ENCODE peak calls at places on chromosomes 2 and 18, in nine cellular contexts. X is cardiac muscle cell, P is tibial artery, N is right lobe of liver, Y is DND-41, B is dorsolateral prefrontal cortex, V is IMR-90, O is upper lobe of right lung, L is lung. G is an unnamed sample.

GRCh38 chr2:106812377-106812776 is 73.6 kb downstream of the ST6GAL2 start:
- DNase-seq in X (no peak), P (peak; percentile 70), N (no peak), Y (no peak), B (no peak), V (no peak), O (no peak), L (no peak), G (no peak)

GRCh38 chr2:132538331-132538855 is 121.8 kb downstream of the GPR39 start:
- DNase-seq in X (peak; percentile 62), P (no peak), N (no peak), Y (no peak), B (no peak), V (no peak), O (no peak), L (no peak), G (no peak)

GRCh38 chr2:119756837-119757236 is 2.9 kb upstream of the PTPN4 start:
- DNase-seq in X (no peak), P (peak; percentile 83), N (peak; percentile 90), Y (no peak), B (peak; percentile 69), V (peak; percentile 87), O (no peak), L (no peak), G (no peak)

GRCh38 chr2:60551241-60552095 is 2.0 kb downstream of the BCL11A start:
- DNase-seq in X (peak; percentile 54), P (no peak), N (peak; percentile 70), Y (peak; percentile 57), B (no peak), V (no peak), O (peak; percentile 77), L (no peak), G (no peak)

GRCh38 chr18:23356915-23357421 is 96.1 kb upstream of the RIOK3 start:
- DNase-seq in X (no peak), P (no peak), N (no peak), Y (no peak), B (no peak), V (peak; percentile 55), O (no peak), L (no peak), G (no peak)

GRCh38 chr18:76518543-76519155 is 23.6 kb upstream of the ZNF516 start:
- DNase-seq in X (peak; percentile 20), P (peak; percentile 71), N (peak; percentile 68), Y (no peak), B (no peak), V (peak; percentile 31), O (no peak), L (no peak), G (no peak)

GRCh38 chr2:136022747-136023146 is 37.3 kb upstream of the DARS1 start:
- DNase-seq in X (no peak), P (no peak), N (no peak), Y (peak; percentile 39), B (no peak), V (no peak), O (no peak), L (no peak), G (no peak)

GRCh38 chr2:127605691-127606277 is 40.2 kb upstream of the GPR17 start:
- DNase-seq in X (no peak), P (no peak), N (no peak), Y (no peak), B (no peak), V (no peak), O (peak; percentile 34), L (no peak), G (no peak)

GRCh38 chr2:9755638-9756037 is 87.6 kb upstream of the TAF1B start:
- DNase-seq in X (no peak), P (no peak), N (no peak), Y (no peak), B (no peak), V (no peak), O (no peak), L (no peak), G (no peak)

GRCh38 chr2:9757430-9758287 is 85.6 kb upstream of the TAF1B start:
- DNase-seq in X (peak; percentile 68), P (no peak), N (no peak), Y (no peak), B (peak; percentile 77), V (peak; percentile 27), O (peak; percentile 64), L (no peak), G (no peak)

GRCh38 chr2:9754532-9754887 is 88.8 kb upstream of the TAF1B start:
- DNase-seq in X (no peak), P (no peak), N (no peak), Y (no peak), B (no peak), V (no peak), O (no peak), L (no peak), G (no peak)

GRCh38 chr2:9758741-9759140 is 84.5 kb upstream of the TAF1B start:
- DNase-seq in X (peak; percentile 41), P (no peak), N (no peak), Y (no peak), B (no peak), V (no peak), O (no peak), L (no peak), G (no peak)

DNA sequence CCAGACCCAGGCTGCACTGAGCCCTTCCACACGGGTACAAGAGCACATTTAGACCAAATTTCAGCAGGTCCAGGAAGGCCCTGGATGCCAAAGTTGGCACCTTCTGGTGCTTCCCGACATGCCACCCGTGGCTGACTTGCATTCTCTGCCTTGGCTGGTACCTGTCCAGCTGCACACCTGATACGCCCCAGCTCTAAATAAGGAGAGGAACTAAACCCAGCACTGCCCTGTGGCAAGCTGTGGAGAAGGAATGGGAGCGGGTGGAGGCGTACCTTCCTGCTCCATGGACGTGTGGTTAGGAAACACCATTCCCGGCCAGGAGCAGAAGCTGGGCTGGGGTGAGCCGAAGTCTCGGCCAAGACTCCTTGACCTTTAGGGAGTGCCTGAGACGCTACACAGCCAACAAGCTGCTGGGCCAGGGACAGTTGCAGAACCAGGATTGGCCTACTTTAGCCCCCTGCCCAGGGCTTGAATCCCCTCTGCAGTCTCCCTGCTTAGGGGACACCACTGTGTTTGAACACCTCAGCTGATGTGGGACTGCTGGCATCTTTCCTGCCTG is 86.5 kb upstream of the TAF1B start:
- DNase-seq in X (no peak), P (no peak), N (no peak), Y (no peak), B (no peak), V (no peak), O (peak; percentile 58), L (no peak), G (no peak)
- H3K27me3 ChIP-seq in X (no peaks in the 10 kb centered on the region), P (peaks cover 8% of the 10 kb centered on the region), N (no peaks in the 10 kb centered on the region), Y (peaks cover 18% of the 10 kb centered on the region), B (no peaks in the 10 kb centered on the region), V (peaks cover 14% of the 10 kb centered on the region), O (no peaks in the 10 kb centered on the region), L (no peaks in the 10 kb centered on the region), G (no peaks in the 10 kb centered on the region)

GRCh38 chr2:74421248-74421870 is at the start of the genes C2orf81 and WDR54:
- DNase-seq in X (peak; percentile 92), P (peak; percentile 88), N (peak; percentile 80), Y (peak; percentile 94), B (peak; percentile 90), V (peak; percentile 82), O (peak; percentile 94), L (peak; percentile 86), G (peak; percentile 30)

GRCh38 chr2:74417763-74418162 is 3.7 kb downstream of the C2orf81 start:
- DNase-seq in X (no peak), P (no peak), N (no peak), Y (no peak), B (no peak), V (no peak), O (no peak), L (no peak), G (no peak)

GRCh38 chr2:74419345-74419744 is 2.1 kb downstream of the C2orf81 start:
- DNase-seq in X (no peak), P (no peak), N (no peak), Y (no peak), B (no peak), V (no peak), O (no peak), L (no peak), G (no peak)

GRCh38 chr2:74418312-74418711 is 3.1 kb downstream of the C2orf81 start:
- DNase-seq in X (no peak), P (no peak), N (no peak), Y (no peak), B (no peak), V (no peak), O (no peak), L (no peak), G (no peak)

DNA sequence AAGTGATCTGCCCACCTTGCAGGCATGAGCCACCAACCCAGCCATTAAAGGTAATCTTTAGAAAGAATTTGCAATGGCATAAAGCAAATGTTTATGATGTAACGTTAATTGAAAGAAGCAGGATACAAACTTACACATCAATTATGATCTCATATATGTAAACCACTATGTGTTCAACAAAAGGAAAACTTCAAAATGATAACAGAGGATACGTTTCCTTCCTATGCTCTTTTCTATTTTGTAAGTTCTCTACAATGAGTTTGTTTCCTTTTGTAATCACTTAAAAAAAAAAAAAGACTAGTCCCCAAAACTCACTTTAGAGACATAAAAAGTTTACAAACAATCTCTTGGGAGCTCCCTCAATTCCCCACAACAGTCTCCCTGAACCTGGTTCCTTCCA is 1.4 kb downstream of the C2orf81 start:
- DNase-seq in X (no peak), P (no peak), N (no peak), Y (no peak), B (no peak), V (no peak), O (no peak), L (no peak), G (no peak)
- H3K4me3 ChIP-seq in X (no peak overlapping the region), P (no peak overlapping the region), N (no peak overlapping the region), Y (no peak overlapping the region), B (no peak overlapping the region), V (no peak overlapping the region), O (no peak overlapping the region), L (no peak overlapping the region), G (no peak overlapping the region)

GRCh38 chr2:171709011-171709685 is 21.9 kb downstream of the DYNC1I2 start:
- DNase-seq in X (no peak), P (no peak), N (no peak), Y (no peak), B (no peak), V (no peak), O (no peak), L (no peak), G (no peak)

GRCh38 chr2:171706152-171706803 is 19.0 kb downstream of the DYNC1I2 start:
- DNase-seq in X (no peak), P (no peak), N (no peak), Y (no peak), B (no peak), V (peak; percentile 46), O (no peak), L (no peak), G (no peak)

GRCh38 chr2:171707752-171708151 is 20.5 kb downstream of the DYNC1I2 start:
- DNase-seq in X (no peak), P (no peak), N (no peak), Y (no peak), B (no peak), V (no peak), O (no peak), L (no peak), G (no peak)

GRCh38 chr2:171702781-171703556 is 15.7 kb downstream of the DYNC1I2 start:
- DNase-seq in X (no peak), P (no peak), N (no peak), Y (no peak), B (no peak), V (peak; percentile 49), O (no peak), L (no peak), G (no peak)

DNA sequence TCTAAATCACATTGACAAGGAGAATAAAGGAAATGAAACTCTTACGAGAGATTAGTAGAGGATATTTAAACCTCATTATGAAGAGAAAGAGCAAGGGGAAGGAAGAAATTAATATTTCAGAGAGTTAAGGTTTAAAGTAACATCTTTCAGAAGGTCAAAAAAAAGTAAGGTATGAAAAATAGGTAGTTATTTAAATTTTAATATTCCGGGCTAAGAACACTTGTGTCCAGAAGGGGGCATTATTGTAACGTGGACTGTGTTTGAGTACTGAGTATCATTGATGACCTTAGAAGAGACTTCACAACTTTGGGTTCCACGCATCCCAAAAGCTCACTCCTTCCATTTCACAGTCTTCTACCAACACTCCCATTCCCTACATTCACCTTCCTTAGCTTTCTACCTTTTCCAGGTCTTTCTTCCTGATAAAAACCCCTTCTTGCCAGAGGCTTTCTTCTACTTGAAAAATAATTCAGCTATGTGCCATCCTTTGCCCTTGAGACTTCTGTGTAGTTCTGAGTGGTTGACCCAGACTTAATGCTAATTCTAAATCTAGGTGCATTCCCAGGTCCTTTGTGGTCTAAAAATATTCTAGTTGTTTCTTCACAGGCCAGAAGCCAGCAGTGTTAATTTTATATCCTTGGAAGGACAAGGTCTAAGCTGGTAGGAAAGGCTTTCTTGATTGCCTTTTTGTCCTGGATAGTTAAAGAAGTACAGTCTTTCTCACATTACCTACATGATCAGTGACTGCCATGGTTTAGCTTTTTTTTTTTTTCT is 16.5 kb downstream of the DYNC1I2 start:
- DNase-seq in X (peak; percentile 60), P (no peak), N (no peak), Y (no peak), B (no peak), V (peak; percentile 56), O (no peak), L (no peak), G (no peak)
- TF ChIP-seq CTCF in X (peak; percentile 42), P (peak; percentile 28), N (peak; percentile 42), Y (peak; percentile 68), B (peak; percentile 64), V (peak; percentile 66), O (peak; percentile 51), L (peak; percentile 3), G (peak; percentile 65)

GRCh38 chr2:100245681-100246080 is 76.6 kb downstream of the LONRF2 start:
- DNase-seq in X (no peak), P (no peak), N (no peak), Y (no peak), B (no peak), V (no peak), O (no peak), L (no peak), G (no peak)
- H3K27me3 ChIP-seq in X (peaks cover 8% of the 10 kb centered on the region), P (no peaks in the 10 kb centered on the region), N (no peaks in the 10 kb centered on the region), Y (no peaks in the 10 kb centered on the region), B (no peaks in the 10 kb centered on the region), V (peaks cover 2% of the 10 kb centered on the region), O (no peaks in the 10 kb centered on the region), L (no peaks in the 10 kb centered on the region), G (peaks cover under 1% of the 10 kb centered on the region)

G was measured in AG04450.